ENCODE peak calls at places on chromosomes 4 and X, in four cellular contexts. N is pancreas, T is kidney, Z is hepatocyte. M is an unnamed sample.

GRCh38 chrX:5708209-5708608 is 520.5 kb downstream of the NLGN4X start:
- DNase-seq in T (no peak), Z (no peak), N (no peak), M (no peak)

GRCh38 chr4:19776021-19776459 is 475.7 kb upstream of the SLIT2 start:
- DNase-seq in Z (peak), N (no peak), T (peak), M (no peak)

GRCh38 chr4:1873776-1874175 is 2.6 kb downstream of the NSD2 start:
- DNase-seq in N (no peak), T (peak), Z (no peak), M (no peak)

GRCh38 chrX:95076449-95076848 is 1402.4 kb downstream of the FAM133A start:
- DNase-seq in Z (peak), N (no peak), T (no peak), M (peak)

GRCh38 chr4:24482871-24483270 is 101.5 kb downstream of the DHX15 start:
- DNase-seq in T (no peak), Z (no peak), N (no peak), M (no peak)

GRCh38 chr4:72701987-72702819 is 133.2 kb upstream of the ADAMTS3 start:
- DNase-seq in N (peak), Z (peak), T (no peak), M (no peak)

GRCh38 chr4:96347582-96347981 is 507.7 kb downstream of the PDHA2 start:
- DNase-seq in N (no peak), Z (no peak), T (no peak), M (no peak)

GRCh38 chr4:165928601-165929000 is 55.6 kb downstream of the TLL1 start:
- DNase-seq in T (no peak), N (no peak), Z (no peak), M (no peak)

GRCh38 chr4:140047017-140047640 is 106.9 kb downstream of the MAML3 start:
- DNase-seq in N (no peak), T (no peak), Z (no peak), M (no peak)

GRCh38 chrX:750263-750662 is 119.7 kb downstream of the SHOX start:
- DNase-seq in T (no peak), Z (no peak), N (no peak), M (no peak)

GRCh38 chr4:77922158-77923094 is 59.8 kb downstream of the MRPL1 start:
- DNase-seq in Z (no peak), T (no peak), N (no peak), M (no peak)

GRCh38 chr4:80365928-80366327 is 30.4 kb downstream of the CFAP299 start:
- DNase-seq in Z (peak), T (no peak), N (no peak), M (peak)

GRCh38 chrX:65451663-65452062 is 82.9 kb downstream of the LAS1L start:
- DNase-seq in T (no peak), Z (peak), N (no peak), M (no peak)

GRCh38 chr4:158783775-158784174 is 14.9 kb downstream of the FNIP2 start:
- DNase-seq in T (no peak), N (no peak), Z (no peak), M (no peak)

GRCh38 chrX:141989134-141989533 is 85.4 kb downstream of the MAGEC1 start:
- DNase-seq in T (no peak), N (no peak), Z (no peak), M (no peak)

GRCh38 chrX:10612215-10612614 is 8.2 kb downstream of the MID1 start:
- DNase-seq in N (no peak), T (no peak), Z (no peak), M (no peak)

GRCh38 chrX:15373986-15374385 is 10.2 kb downstream of the VEGFD start:
- DNase-seq in Z (no peak), T (no peak), N (no peak), M (no peak)

GRCh38 chrX:74450803-74451449 is 29.6 kb downstream of the SLC16A2 start:
- DNase-seq in N (no peak), Z (peak), T (no peak), M (no peak)

GRCh38 chr4:147547314-147548056 is 66.6 kb downstream of the EDNRA start:
- DNase-seq in Z (no peak), N (no peak), T (no peak), M (no peak)

GRCh38 chrX:149497626-149498025 is 7.5 kb downstream of the IDS start:
- DNase-seq in T (no peak), N (no peak), Z (no peak), M (no peak)

GRCh38 chr4:77820836-77821561 is 1.8 kb upstream of the CNOT6L start:
- DNase-seq in T (no peak), N (no peak), Z (peak), M (no peak)

GRCh38 chr4:173530326-173531062 is 465 bp upstream of the HAND2 start:
- DNase-seq in N (no peak), T (no peak), Z (no peak), M (no peak)

GRCh38 chr4:30953799-30954198 is 233.6 kb downstream of the PCDH7 start:
- DNase-seq in Z (no peak), T (no peak), N (no peak), M (no peak)

GRCh38 chr4:8078610-8079015 is 80.0 kb downstream of the ABLIM2 start:
- DNase-seq in Z (no peak), T (no peak), N (no peak), M (no peak)

GRCh38 chr4:73868206-73869129 is 725 bp upstream of the CXCL1 start:
- DNase-seq in T (peak), Z (no peak), N (no peak), M (no peak)

GRCh38 chr4:170589597-170590191 is 499.9 kb upstream of the AADAT start:
- DNase-seq in N (no peak), Z (peak), T (no peak), M (peak)

GRCh38 chrX:12984629-12985303 is 9.9 kb downstream of the TMSB4X start:
- DNase-seq in N (peak), T (no peak), Z (peak), M (no peak)

GRCh38 chr4:101279377-101279871 is 67.9 kb downstream of the PPP3CA start:
- DNase-seq in N (no peak), Z (peak), T (no peak), M (no peak)

GRCh38 chr4:16027626-16028025 is 56.2 kb downstream of the PROM1 start:
- DNase-seq in Z (no peak), N (no peak), T (no peak), M (no peak)

GRCh38 chr4:16029886-16030285 is 53.9 kb downstream of the PROM1 start:
- DNase-seq in Z (no peak), T (no peak), N (no peak), M (peak)

GRCh38 chr4:16027114-16027513 is 56.7 kb downstream of the PROM1 start:
- DNase-seq in N (no peak), Z (no peak), T (no peak), M (no peak)

GRCh38 chr4:16031554-16032381 is 52.1 kb downstream of the PROM1 start:
- DNase-seq in Z (no peak), T (no peak), N (no peak), M (no peak)

DNA sequence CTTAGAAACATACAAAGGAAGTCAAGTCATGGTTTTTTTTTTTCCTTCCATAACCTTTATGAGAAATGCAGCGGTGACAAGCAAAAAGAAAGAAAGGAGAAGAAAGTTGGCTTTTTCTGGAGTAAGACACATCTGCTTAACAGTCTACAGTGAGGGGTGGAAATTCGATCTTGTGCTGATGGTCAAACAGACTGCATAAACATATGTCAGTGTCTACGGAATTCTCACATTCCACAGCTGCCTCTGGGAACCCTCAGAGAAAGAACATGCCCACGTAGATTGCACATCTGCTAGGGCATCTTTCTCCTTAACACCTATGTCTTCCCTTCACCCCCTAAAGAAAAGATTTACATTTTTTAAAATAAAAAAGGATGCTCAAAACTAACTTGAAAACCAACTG is 54.5 kb downstream of the PROM1 start:
- DNase-seq in Z (no peak), T (no peak), N (no peak), M (no peak)
- H3K4me3 ChIP-seq in Z (no peak), T (no peak), N (no peak), M (no peak)

GRCh38 chr4:112282860-112283667 is 2.6 kb downstream of the TIFA start:
- DNase-seq in Z (no peak), N (no peak), T (no peak), M (no peak)

GRCh38 chr4:112279025-112279881 is 6.5 kb downstream of the TIFA start:
- DNase-seq in Z (no peak), T (no peak), N (no peak), M (no peak)

GRCh38 chr4:112277705-112278448 is 7.8 kb downstream of the TIFA start:
- DNase-seq in T (no peak), Z (no peak), N (no peak), M (peak)

GRCh38 chr4:112279882-112280315 is 5.8 kb downstream of the TIFA start:
- DNase-seq in Z (no peak), T (no peak), N (no peak), M (no peak)

GRCh38 chr4:112280657-112281056 is 5.0 kb downstream of the TIFA start:
- DNase-seq in N (no peak), T (no peak), Z (no peak), M (no peak)
- H3K4me3 ChIP-seq in N (no peak), T (no peak), Z (no peak), M (no peak)

GRCh38 chr4:3111461-3111860 is 37.0 kb downstream of the HTT start:
- DNase-seq in Z (peak), T (no peak), N (no peak), M (no peak)
- H3K4me3 ChIP-seq in Z (no peak), T (no peak), N (no peak), M (no peak)

DNA sequence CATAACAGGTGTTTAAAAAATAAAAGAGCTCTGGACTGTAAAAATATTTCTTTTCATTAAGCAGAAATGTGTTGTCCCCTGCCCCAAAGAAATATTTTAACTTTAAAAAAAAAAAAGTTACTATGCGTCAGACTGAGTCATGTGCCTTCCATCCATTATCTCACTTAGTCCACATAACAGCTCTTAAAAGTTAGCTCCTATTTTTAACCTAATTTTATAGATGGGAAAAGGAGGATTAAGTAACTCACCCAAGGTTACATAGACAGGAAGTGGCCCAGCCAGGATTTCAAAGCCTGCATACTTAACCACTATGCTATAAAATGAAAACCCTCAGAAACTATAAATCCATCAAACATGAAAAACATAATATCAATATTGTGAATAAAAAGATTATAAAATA is 97.7 kb downstream of the MANBA start:
- DNase-seq in Z (no peak), N (no peak), T (no peak), M (no peak)
- H3K4me3 ChIP-seq in Z (no peak), N (no peak), T (no peak), M (no peak)

DNA sequence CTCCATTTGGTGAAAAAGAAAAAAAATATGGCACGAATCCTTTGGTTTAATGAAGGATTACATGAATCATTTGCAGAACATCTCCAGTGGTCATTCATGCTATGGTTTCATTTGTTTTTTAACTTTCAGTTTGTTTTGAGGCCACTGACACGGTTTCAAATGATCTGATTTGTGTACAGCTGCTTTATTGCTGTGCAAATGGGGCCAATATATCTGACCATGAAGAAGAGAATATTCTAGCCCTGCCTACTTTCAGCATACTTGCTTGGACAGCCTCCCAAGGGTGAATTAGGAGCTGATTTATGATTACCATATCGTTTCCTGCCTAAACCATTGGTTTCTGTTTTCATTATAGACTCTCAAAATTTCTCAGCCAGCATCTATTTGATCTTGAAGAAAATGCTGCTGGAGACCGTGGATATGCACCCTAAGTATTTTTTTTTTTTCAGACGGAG is 30.7 kb downstream of the SPARCL1 start:
- DNase-seq in Z (no peak), T (no peak), N (no peak), M (no peak)
- H3K4me3 ChIP-seq in Z (no peak), T (peak), N (no peak), M (no peak)

GRCh38 chrX:107699611-107700010 is 71.3 kb downstream of the PRPS1 start:
- DNase-seq in T (no peak), N (no peak), Z (no peak), M (no peak)
- H3K4me3 ChIP-seq in T (no peak), N (no peak), Z (no peak), M (no peak)

GRCh38 chr4:42282081-42282901 is 115.0 kb upstream of the SHISA3 start:
- DNase-seq in T (no peak), Z (peak), N (peak), M (no peak)

GRCh38 chr4:42280327-42281095 is 116.8 kb upstream of the SHISA3 start:
- DNase-seq in N (no peak), T (no peak), Z (peak), M (peak)

GRCh38 chr4:42278709-42279324 is 118.5 kb upstream of the SHISA3 start:
- DNase-seq in Z (no peak), N (no peak), T (no peak), M (no peak)

GRCh38 chr4:42284030-42284429 is 113.3 kb upstream of the SHISA3 start:
- DNase-seq in T (no peak), Z (no peak), N (no peak), M (no peak)

GRCh38 chr4:42281324-42282020 is 115.8 kb upstream of the SHISA3 start:
- DNase-seq in N (no peak), Z (no peak), T (no peak), M (no peak)
- H3K4me3 ChIP-seq in N (no peak), Z (no peak), T (no peak), M (no peak)